ENCODE peak calls at places on chromosomes 12 and 14, in eight cellular contexts. R is body of pancreas, H is heart left ventricle, D is Peyer's patch, Y is sigmoid colon, C is transverse colon, Z is HepG2, Q is breast epithelium. M is an unnamed sample.

GRCh38 chr12:14885718-14886201 is at the start of gene MGP:
- DNase-seq in Y (peak; percentile 90), H (peak; percentile 69), Q (peak; percentile 61), Z (no peak), D (peak; percentile 18), R (peak; percentile 42), C (peak; percentile 29), M (no peak)

GRCh38 chr12:100995771-100996170 is 201.2 kb downstream of the ANO4 start:
- DNase-seq in Y (no peak), Q (no peak), H (no peak), Z (no peak), D (no peak), R (no peak), C (no peak), M (no peak)

GRCh38 chr12:126087692-126088091 is 1022.5 kb downstream of the AACS start:
- DNase-seq in Q (no peak), H (no peak), R (no peak), C (no peak), Z (no peak), Y (no peak), D (no peak), M (no peak)

GRCh38 chr12:124913474-124914391 is 717 bp downstream of the UBC start:
- DNase-seq in R (peak; percentile 91), Z (peak; percentile 76), C (peak; percentile 94), Q (peak; percentile 94), Y (peak; percentile 94), D (peak; percentile 98), H (peak; percentile 85), M (peak; percentile 79)

GRCh38 chr12:54967461-54967860 is 17.1 kb downstream of the TESPA1 start:
- DNase-seq in H (no peak), Z (no peak), Y (no peak), C (peak; percentile 22), Q (no peak), D (no peak), R (no peak), M (no peak)

GRCh38 chr12:6829532-6830220 is 1.5 kb downstream of the P3H3 start:
- DNase-seq in Q (no peak), Y (no peak), D (peak; percentile 32), R (peak; percentile 43), C (no peak), Z (peak; percentile 66), H (no peak), M (no peak)

GRCh38 chr12:103852498-103852992 is 11.5 kb upstream of the NT5DC3 start:
- DNase-seq in Z (peak; percentile 75), H (no peak), Q (no peak), C (no peak), R (peak; percentile 34), D (no peak), Y (no peak), M (no peak)

GRCh38 chr14:77141592-77142288 is at the start of gene ZDHHC22:
- DNase-seq in C (no peak), Y (no peak), R (no peak), D (no peak), Q (peak; percentile 20), Z (no peak), H (no peak), M (no peak)

GRCh38 chr14:99359906-99360305 is 87.9 kb upstream of the BCL11B start:
- DNase-seq in Z (no peak), H (no peak), C (no peak), R (no peak), Q (no peak), D (no peak), Y (no peak), M (no peak)

GRCh38 chr12:31612819-31613218 is 21.9 kb upstream of the DENND5B start:
- DNase-seq in Q (no peak), Y (no peak), Z (no peak), R (no peak), H (no peak), C (no peak), D (no peak), M (no peak)

GRCh38 chr12:31620311-31620710 is 29.4 kb upstream of the DENND5B start:
- DNase-seq in Z (peak; percentile 76), H (no peak), R (no peak), C (no peak), D (no peak), Q (no peak), Y (no peak), M (no peak)

GRCh38 chr12:31622038-31622437 is 31.1 kb upstream of the DENND5B start:
- DNase-seq in Z (no peak), D (no peak), Q (no peak), C (no peak), H (no peak), Y (no peak), R (no peak), M (no peak)

DNA sequence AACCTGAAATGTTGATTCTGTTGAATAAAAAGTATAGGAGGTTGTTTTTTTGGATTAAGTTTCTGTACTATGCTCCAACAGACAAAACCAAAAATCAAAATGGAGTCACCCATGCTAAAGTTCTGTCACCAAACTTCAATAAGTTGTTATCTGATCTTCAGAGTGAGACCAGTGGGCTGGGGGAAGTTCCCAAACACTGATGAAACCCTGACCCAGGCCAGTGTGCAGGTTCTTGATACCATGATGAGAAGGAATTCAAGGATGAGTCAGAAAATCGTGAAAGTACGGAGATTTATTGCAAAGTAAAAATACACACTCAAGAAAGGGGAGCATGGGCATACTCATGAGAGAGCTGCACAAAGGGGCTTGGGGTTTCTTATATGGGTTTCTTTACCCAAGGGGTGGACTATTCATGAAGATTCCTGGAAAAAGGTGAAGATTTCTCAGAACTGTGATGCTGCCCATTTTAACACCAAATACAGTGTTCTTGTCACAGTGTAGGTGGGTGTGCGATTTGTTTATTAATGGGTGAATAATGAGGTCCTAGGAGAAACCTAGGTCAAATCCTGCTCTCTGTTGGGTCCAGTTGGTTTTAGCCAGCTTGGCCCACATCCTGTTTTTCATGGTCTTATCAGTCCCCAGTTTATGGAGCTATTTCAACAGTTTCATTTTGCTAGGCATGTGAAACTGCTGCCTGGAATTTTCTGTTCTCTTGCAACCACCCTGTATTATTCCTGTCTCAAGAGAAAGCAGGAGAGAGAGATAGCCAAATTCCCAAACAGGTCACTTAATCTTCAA is 27.5 kb upstream of the DENND5B start:
- DNase-seq in R (no peak), C (no peak), Q (no peak), Z (no peak), H (no peak), Y (no peak), D (no peak), M (no peak)
- TF ChIP-seq POLR2A in R (no peak), C (no peak), Q (no peak), Z (no peak), H (no peak), Y (no peak), D (no peak), M (no peak)

DNA sequence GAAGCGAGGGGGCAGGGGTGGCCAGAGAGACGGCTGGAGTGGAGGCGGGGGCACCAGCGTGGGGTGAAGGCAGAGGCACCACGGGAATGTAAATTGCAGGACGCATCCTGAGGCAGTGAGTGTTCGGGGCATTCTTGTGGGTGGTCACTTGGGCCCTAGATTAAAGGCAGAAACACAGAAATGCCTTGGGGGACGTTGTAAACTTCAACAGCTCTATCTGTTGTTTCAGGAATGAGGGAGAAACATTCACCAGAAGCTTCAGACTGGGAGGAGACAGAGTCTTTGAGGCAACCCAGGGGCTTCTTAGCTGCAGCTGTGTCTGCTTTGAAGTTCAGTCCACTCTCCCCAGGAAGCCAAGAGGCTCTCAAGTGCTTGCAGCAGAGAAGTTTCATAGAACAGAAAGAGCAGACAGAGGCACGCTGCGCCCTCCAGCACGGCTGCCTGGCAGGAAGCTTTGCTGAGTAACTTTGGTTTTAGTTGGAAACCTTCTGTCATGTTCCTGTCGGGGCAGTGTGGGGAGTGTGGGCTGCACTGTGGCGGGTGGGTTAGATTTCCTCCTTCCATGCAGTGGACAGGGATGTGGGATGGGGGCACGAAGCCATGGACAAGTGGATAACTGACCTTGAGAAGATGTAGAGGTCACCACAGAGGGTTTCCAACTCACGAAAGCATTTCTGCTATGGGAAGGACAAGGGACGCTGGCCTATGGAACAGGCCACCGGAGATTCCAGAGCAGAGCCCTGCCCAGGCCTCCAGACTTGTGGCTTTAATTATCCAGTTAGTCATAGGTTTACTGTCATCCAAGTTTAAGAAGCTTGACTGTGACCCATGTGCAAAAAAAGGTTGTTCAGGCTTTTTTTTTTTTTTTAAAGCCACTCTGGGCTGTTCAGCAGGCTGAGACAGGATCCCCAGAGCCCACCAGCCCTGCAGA is 107.6 kb downstream of the ARF6 start:
- DNase-seq in R (peak; percentile 40), D (peak; percentile 79), H (peak; percentile 60), Y (peak; percentile 83), Q (peak; percentile 72), C (peak; percentile 76), Z (peak; percentile 36), M (peak; percentile 47)
- TF ChIP-seq POLR2A in R (no peak), D (peak; percentile 53), H (no peak), Y (no peak), Q (no peak), C (peak; percentile 59), Z (no peak), M (no peak)

DNA sequence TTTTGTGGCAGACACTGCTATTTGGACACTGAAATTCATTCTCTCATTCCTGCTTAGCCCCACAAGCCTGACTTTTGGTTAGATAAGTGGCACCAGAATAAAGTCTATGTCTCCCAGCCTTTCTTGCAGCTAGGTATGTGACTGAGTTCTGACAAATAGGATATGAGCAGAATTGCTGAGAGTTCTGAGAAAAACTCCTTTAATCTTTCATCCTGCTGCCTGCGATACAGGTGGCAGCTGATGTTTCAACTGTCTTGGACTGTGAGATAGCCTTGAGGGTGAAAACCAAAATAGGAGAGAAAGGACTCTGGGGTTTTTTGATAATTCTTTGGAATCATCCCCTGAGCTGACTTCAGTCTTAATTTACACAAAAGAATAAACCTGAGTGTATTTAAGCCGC is 55.8 kb downstream of the MBIP start:
- DNase-seq in Z (no peak), H (no peak), Q (no peak), Y (no peak), D (no peak), C (no peak), R (no peak), M (no peak)
- TF ChIP-seq POLR2A in Z (no peak), H (no peak), Q (no peak), Y (no peak), D (no peak), C (no peak), R (no peak), M (no peak)

GRCh38 chr12:132447327-132447720 is 42.6 kb upstream of the FBRSL1 start:
- DNase-seq in Y (no peak), R (no peak), H (no peak), Q (no peak), C (no peak), Z (no peak), D (no peak), M (no peak)

GRCh38 chr12:132444283-132444682 is 45.7 kb upstream of the FBRSL1 start:
- DNase-seq in Z (no peak), C (no peak), H (no peak), D (no peak), R (no peak), Q (no peak), Y (no peak), M (no peak)

GRCh38 chr12:132444957-132445883 is 44.7 kb upstream of the FBRSL1 start:
- DNase-seq in Z (no peak), D (peak; percentile 87), R (no peak), Q (no peak), Y (no peak), C (peak; percentile 60), H (no peak), M (no peak)

GRCh38 chr12:132446535-132447326 is 43.2 kb upstream of the FBRSL1 start:
- DNase-seq in Z (no peak), D (no peak), C (no peak), H (no peak), Y (no peak), Q (no peak), R (no peak), M (no peak)

GRCh38 chr12:132445884-132446471 is 44.0 kb upstream of the FBRSL1 start:
- DNase-seq in R (peak; percentile 34), Q (no peak), C (peak; percentile 67), H (no peak), D (peak; percentile 65), Z (no peak), Y (no peak), M (peak; percentile 49)
- TF ChIP-seq POLR2A in R (no peak), Q (no peak), C (no peak), H (no peak), D (no peak), Z (no peak), Y (no peak), M (no peak)

M was measured in ovary.